ENCODE peak calls at places on chromosomes 12 and 14, in ten cellular contexts. L is AG09309, N is fibroblast of pulmonary artery, F is BE2C, T is activated B cell treated with CpG ODN at 0.5 μM for 24 hours, Q is left ventricle myocardium inferior, V is GM20000, Y is fibroblast of lung, P is A549, H is heart left ventricle. Z is an unnamed sample.
A peak's percentile ranks its signal among the peaks of the same experiment; 100 is the strongest.

GRCh38 chr12:124053855-124054254 is 80.8 kb downstream of the ZNF664 start:
- DNase-seq in T (no peak), Y (peak; percentile 67), N (peak; percentile 85), Q (peak; percentile 41), L (no peak), F (peak; percentile 67), H (peak; percentile 57), V (peak; percentile 45), P (peak; percentile 44), Z (peak; percentile 81)

GRCh38 chr12:55659486-55660385 is 23.0 kb downstream of the OR10P1 start:
- DNase-seq in T (no peak), H (peak; percentile 85), V (no peak), Y (peak; percentile 28), N (peak; percentile 81), Q (peak; percentile 48), P (no peak), F (peak; percentile 38), L (peak; percentile 14), Z (peak; percentile 42)

GRCh38 chr12:54526800-54527630 is 22.4 kb upstream of the PDE1B start:
- DNase-seq in H (peak; percentile 41), T (no peak), V (peak; percentile 27), N (peak; percentile 24), Q (peak; percentile 21), P (no peak), Y (peak; percentile 15), L (no peak), F (peak; percentile 51), Z (peak; percentile 64)

GRCh38 chr12:117031843-117032592 is 67.2 kb downstream of the TESC start:
- DNase-seq in F (no peak), N (no peak), T (peak; percentile 12), Q (no peak), V (no peak), P (no peak), L (no peak), H (no peak), Y (no peak), Z (no peak)

GRCh38 chr14:79534703-79535353 is 676.5 kb downstream of the DIO2 start:
- DNase-seq in V (no peak), L (no peak), Q (no peak), T (no peak), H (no peak), F (no peak), P (no peak), N (no peak), Y (no peak), Z (no peak)

GRCh38 chr12:110317921-110318320 is 36.9 kb downstream of the ATP2A2 start:
- DNase-seq in Y (no peak), P (no peak), Q (no peak), T (no peak), F (no peak), V (no peak), H (peak; percentile 18), N (peak; percentile 81), L (no peak), Z (no peak)

GRCh38 chr14:61710853-61711817 is 15.8 kb downstream of the HIF1A start:
- DNase-seq in H (no peak), P (no peak), Y (no peak), L (no peak), N (peak; percentile 40), V (no peak), Q (no peak), F (no peak), T (no peak), Z (no peak)

GRCh38 chr12:1591029-1591428 is 3.4 kb downstream of the FBXL14 start:
- DNase-seq in F (no peak), V (no peak), N (peak; percentile 50), L (no peak), P (peak; percentile 67), T (no peak), Y (no peak), H (no peak), Q (no peak), Z (no peak)

GRCh38 chr12:57717846-57718640 is 20.5 kb downstream of the AGAP2 start:
- DNase-seq in P (no peak), F (no peak), L (no peak), Y (no peak), Q (no peak), T (no peak), H (no peak), N (no peak), V (no peak), Z (no peak)

GRCh38 chr14:38205949-38206665 is 1.6 kb upstream of the SSTR1 start:
- DNase-seq in Y (no peak), Q (no peak), N (no peak), V (no peak), L (no peak), H (no peak), T (no peak), P (no peak), F (no peak), Z (no peak)

GRCh38 chr12:91098942-91099341 is 12.4 kb downstream of the LUM start:
- DNase-seq in L (peak; percentile 72), P (no peak), Q (no peak), F (no peak), Y (peak; percentile 95), H (no peak), T (no peak), N (peak; percentile 94), V (no peak), Z (no peak)

GRCh38 chr14:68695326-68695768 is 97.5 kb downstream of the ZFP36L1 start:
- DNase-seq in F (no peak), L (peak; percentile 100), N (peak; percentile 99), Y (peak; percentile 98), H (peak; percentile 68), P (peak; percentile 97), V (peak; percentile 88), Q (no peak), T (no peak), Z (no peak)

GRCh38 chr12:15074351-15074750 is 101.5 kb downstream of the PDE6H start:
- DNase-seq in F (no peak), V (no peak), T (no peak), Q (no peak), Y (peak; percentile 4), L (no peak), H (no peak), N (no peak), P (no peak), Z (no peak)
- TF ChIP-seq CTCF in F (no peak), V (no peak), T (no peak), Q (no peak), Y (no peak), L (no peak), H (no peak), N (no peak), P (no peak), Z (no peak)

GRCh38 chr12:20546267-20546666 is 148.9 kb upstream of the SLCO1C1 start:
- DNase-seq in H (no peak), L (no peak), N (no peak), F (no peak), Y (no peak), Q (no peak), V (no peak), T (no peak), P (no peak), Z (no peak)

GRCh38 chr12:20555015-20555414 is 140.1 kb upstream of the SLCO1C1 start:
- DNase-seq in Y (no peak), L (no peak), N (no peak), T (no peak), P (no peak), F (no peak), Q (no peak), H (no peak), V (no peak), Z (no peak)

GRCh38 chr12:20548592-20548991 is 146.5 kb upstream of the SLCO1C1 start:
- DNase-seq in N (no peak), P (no peak), L (no peak), V (no peak), F (no peak), Y (no peak), H (no peak), Q (no peak), T (no peak), Z (no peak)

GRCh38 chr12:20547788-20548575 is 147.2 kb upstream of the SLCO1C1 start:
- DNase-seq in N (peak; percentile 65), Q (no peak), L (no peak), H (no peak), F (no peak), V (no peak), T (no peak), Y (peak; percentile 77), P (no peak), Z (no peak)

GRCh38 chr12:20549115-20549719 is 145.9 kb upstream of the SLCO1C1 start:
- DNase-seq in V (no peak), H (peak; percentile 29), T (no peak), L (no peak), P (peak; percentile 30), F (peak; percentile 61), Q (no peak), Y (peak; percentile 68), N (peak; percentile 74), Z (peak; percentile 41)
- TF ChIP-seq CTCF in V (no peak), H (peak; percentile 65), T (no peak), L (peak; percentile 73), P (peak; percentile 70), F (peak; percentile 89), Q (peak; percentile 69), Y (peak; percentile 92), N (peak; percentile 84), Z (peak; percentile 46)

DNA sequence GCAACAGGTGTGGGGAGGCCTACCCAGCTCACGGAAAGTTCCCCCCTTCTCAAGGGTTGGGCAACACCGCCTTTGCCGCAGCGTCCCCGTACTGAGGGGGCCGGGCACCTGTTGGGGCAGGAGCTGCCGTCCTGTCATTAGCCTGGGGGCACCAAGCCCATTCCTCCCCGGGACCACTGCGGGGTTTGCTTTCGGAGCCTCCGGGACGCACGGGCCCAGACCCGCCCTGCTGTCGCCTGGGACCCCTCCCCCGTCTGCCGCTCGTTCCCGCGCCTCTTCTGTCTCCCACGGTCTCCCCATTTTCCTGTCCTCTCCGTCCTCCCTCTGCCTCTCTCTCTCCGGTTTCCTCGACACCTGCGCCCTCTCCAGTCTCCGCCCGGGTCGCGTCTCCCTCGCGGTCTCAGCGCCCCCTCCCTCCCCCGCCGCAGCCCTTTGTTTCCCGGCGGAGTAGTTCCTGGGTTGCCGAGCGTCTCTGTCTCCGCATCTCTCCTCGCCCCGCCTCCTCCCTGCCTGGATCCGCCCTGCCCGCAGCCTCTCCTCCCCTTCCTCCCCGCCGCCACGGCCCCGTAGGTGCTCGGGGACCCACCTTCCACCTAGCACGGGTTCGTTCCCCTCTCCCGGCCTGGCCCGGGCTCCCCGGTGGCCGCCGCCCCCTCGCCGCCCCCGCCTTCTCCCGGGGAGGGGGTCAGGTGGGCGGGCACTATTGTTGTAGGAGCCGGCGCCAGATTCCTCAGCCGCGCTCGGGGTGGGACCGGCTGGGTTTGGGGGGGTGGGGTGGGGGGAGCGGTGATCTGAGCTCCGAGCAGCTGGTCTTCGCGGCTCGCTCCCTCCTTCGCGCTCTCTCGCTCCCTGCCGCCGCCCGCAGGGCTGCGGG is at the start of gene CACNB3:
- DNase-seq in Q (peak; percentile 78), T (peak; percentile 67), H (peak; percentile 70), P (peak; percentile 70), L (no peak), N (peak; percentile 48), F (peak; percentile 79), V (peak; percentile 86), Y (peak; percentile 29), Z (peak; percentile 92)
- TF ChIP-seq CTCF in Q (no peak), T (no peak), H (no peak), P (no peak), L (no peak), N (no peak), F (no peak), V (no peak), Y (no peak), Z (no peak)

DNA sequence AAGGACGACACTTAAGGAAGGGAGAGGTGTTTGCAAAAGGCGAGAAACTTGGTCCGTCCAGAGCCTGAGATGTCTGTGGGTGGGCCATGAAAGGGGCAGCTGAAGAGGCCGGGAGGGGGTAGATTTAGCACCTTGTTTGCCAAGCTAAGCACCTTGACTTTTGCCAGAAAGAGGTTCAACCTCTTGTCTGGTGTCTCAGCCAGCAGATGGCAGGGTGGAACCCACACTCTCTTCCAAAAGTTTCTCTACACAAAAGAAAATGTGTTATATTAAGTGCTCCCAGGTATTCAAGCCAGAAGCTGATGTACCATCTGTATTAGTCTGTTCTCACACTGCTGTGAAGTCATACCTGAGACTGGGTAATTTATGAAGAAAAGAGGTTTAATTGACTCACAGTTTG is 69.9 kb downstream of the SUDS3 start:
- DNase-seq in Y (no peak), Q (no peak), N (no peak), L (no peak), T (no peak), V (no peak), F (no peak), H (no peak), P (no peak), Z (no peak)
- TF ChIP-seq CTCF in Y (no peak), Q (peak; percentile 37), N (no peak), L (no peak), T (no peak), V (no peak), F (no peak), H (peak; percentile 17), P (no peak), Z (peak; percentile 24)

Z was measured in WERI-Rb-1.